ENCODE peak calls at places on chromosomes 2 and 18, in ten cellular contexts. Y is esophagus squamous epithelium, M is AG04450, V is gastrocnemius medialis, D is tibial nerve, I is transverse colon, A is H1, P is HL-60, U is PC-9, K is K562. O is an unnamed sample.

GRCh38 chr18:57813245-57813644 is 10.1 kb upstream of the ATP8B1 start:
- DNase-seq in P (no peak), M (peak), U (peak), V (no peak), A (no peak), I (no peak), Y (no peak), K (no peak), D (no peak), O (no peak)

GRCh38 chr2:119823734-119824334 is 64.1 kb downstream of the PTPN4 start:
- DNase-seq in I (no peak), A (no peak), M (no peak), K (peak), Y (no peak), V (no peak), P (no peak), U (no peak), D (no peak), O (peak)

GRCh38 chr2:163982938-163983337 is 247.1 kb upstream of the FIGN start:
- DNase-seq in M (no peak), V (no peak), P (no peak), K (no peak), D (no peak), A (no peak), I (no peak), U (no peak), Y (no peak), O (no peak)

GRCh38 chr18:79556829-79557585 is 122.6 kb upstream of the CTDP1 start:
- DNase-seq in Y (no peak), V (no peak), I (no peak), K (no peak), U (no peak), A (no peak), M (no peak), P (no peak), D (no peak), O (no peak)

GRCh38 chr2:108583903-108584520 is 49.7 kb downstream of the LIMS1 start:
- DNase-seq in V (peak), M (no peak), I (peak), K (peak), D (peak), U (peak), P (no peak), Y (no peak), A (no peak), O (peak)

GRCh38 chr2:7061921-7062320 is 144.7 kb downstream of the RNF144A start:
- DNase-seq in U (no peak), M (no peak), D (no peak), P (no peak), V (no peak), I (no peak), Y (no peak), K (no peak), A (no peak), O (no peak)

GRCh38 chr2:98875746-98876145 is 60.3 kb downstream of the CRACDL start:
- DNase-seq in D (peak), A (no peak), V (no peak), K (no peak), P (no peak), U (no peak), M (no peak), I (no peak), Y (no peak), O (no peak)

GRCh38 chr2:127217470-127218325 is 2.4 kb downstream of the CYP27C1 start:
- DNase-seq in P (no peak), A (no peak), D (no peak), Y (no peak), I (no peak), M (no peak), V (no peak), K (no peak), U (peak), O (no peak)

GRCh38 chr2:190714958-190715357 is 66.1 kb downstream of the NAB1 start:
- DNase-seq in A (no peak), P (no peak), U (no peak), M (no peak), Y (no peak), K (no peak), D (no peak), V (no peak), I (no peak), O (no peak)

GRCh38 chr2:128260239-128261138 is 58.2 kb downstream of the HS6ST1 start:
- DNase-seq in V (no peak), A (peak), M (no peak), K (no peak), U (peak), P (no peak), I (no peak), Y (no peak), D (no peak), O (no peak)

GRCh38 chr18:22831441-22831904 is 101.7 kb upstream of the RBBP8 start:
- DNase-seq in V (no peak), D (no peak), P (peak), K (no peak), I (peak), M (peak), A (no peak), U (peak), Y (no peak), O (peak)

GRCh38 chr2:71712179-71712818 is 258.9 kb downstream of the DYSF start:
- DNase-seq in I (no peak), P (no peak), V (no peak), M (no peak), K (no peak), A (no peak), Y (no peak), D (no peak), U (no peak), O (no peak)

GRCh38 chr2:20584637-20585321 is 66.1 kb downstream of the HS1BP3 start:
- DNase-seq in I (peak), K (peak), P (no peak), M (peak), A (peak), Y (no peak), U (peak), V (peak), D (no peak), O (no peak)

GRCh38 chr2:196079052-196079451 is 10.4 kb upstream of the DNAH7 start:
- DNase-seq in A (no peak), P (no peak), I (no peak), Y (no peak), V (no peak), K (no peak), U (peak), M (no peak), D (no peak), O (no peak)

GRCh38 chr18:80157708-80158343 is 48.8 kb downstream of the ADNP2 start:
- DNase-seq in K (peak), A (no peak), M (peak), Y (no peak), V (peak), D (peak), U (peak), P (peak), I (peak), O (peak)

GRCh38 chr2:105261061-105261460 is 19.5 kb downstream of the GPR45 start:
- DNase-seq in V (no peak), M (peak), D (no peak), K (peak), I (no peak), Y (no peak), U (no peak), A (no peak), P (no peak), O (no peak)

GRCh38 chr2:158931577-158931976 is 36.9 kb upstream of the TANC1 start:
- DNase-seq in D (no peak), I (no peak), P (no peak), K (no peak), V (no peak), U (no peak), Y (no peak), M (peak), A (no peak), O (no peak)

GRCh38 chr18:74775239-74775638 is 177.6 kb downstream of the ZNF407 start:
- DNase-seq in M (peak), U (no peak), K (no peak), A (no peak), I (no peak), Y (no peak), V (no peak), D (no peak), P (no peak), O (no peak)

GRCh38 chr2:203873461-203873860 is 5.9 kb downstream of the CTLA4 start:
- DNase-seq in K (no peak), P (no peak), V (no peak), M (no peak), A (no peak), U (no peak), I (no peak), D (no peak), Y (no peak), O (no peak)

GRCh38 chr2:71687412-71687811 is 234.1 kb downstream of the DYSF start:
- DNase-seq in P (no peak), A (no peak), D (no peak), Y (no peak), V (peak), M (no peak), K (no peak), U (no peak), I (no peak), O (no peak)

GRCh38 chr2:130837175-130837810 is 579 bp downstream of the ARHGEF4 start:
- DNase-seq in K (no peak), I (no peak), D (no peak), M (no peak), V (no peak), Y (no peak), A (no peak), U (no peak), P (no peak), O (no peak)

GRCh38 chr18:76406791-76407190 is 88.3 kb downstream of the ZNF516 start:
- DNase-seq in V (no peak), I (no peak), K (no peak), P (no peak), D (no peak), Y (no peak), U (no peak), M (no peak), A (no peak), O (no peak)

GRCh38 chr2:189685540-189686229 is 11.2 kb downstream of the ANKAR start:
- DNase-seq in A (no peak), K (no peak), P (no peak), U (no peak), Y (no peak), D (peak), M (peak), I (peak), V (no peak), O (no peak)

GRCh38 chr2:20182241-20182931 is 42.5 kb downstream of the SDC1 start:
- DNase-seq in U (no peak), I (peak), V (no peak), K (peak), A (no peak), D (no peak), P (no peak), M (no peak), Y (no peak), O (no peak)

GRCh38 chr2:149872638-149873037 is 285.1 kb upstream of the MMADHC start:
- DNase-seq in M (no peak), V (no peak), P (no peak), I (no peak), Y (no peak), A (no peak), D (no peak), U (no peak), K (no peak), O (no peak)

GRCh38 chr18:3898866-3899613 is 449.1 kb downstream of the TGIF1 start:
- DNase-seq in U (no peak), I (no peak), D (no peak), A (no peak), Y (no peak), M (no peak), V (no peak), P (no peak), K (no peak), O (no peak)

GRCh38 chr2:99757715-99758114 is 267.9 kb upstream of the REV1 start:
- DNase-seq in I (no peak), D (no peak), M (no peak), A (no peak), Y (no peak), V (no peak), U (no peak), P (no peak), K (no peak), O (no peak)

GRCh38 chr2:169796441-169796840 is 2.2 kb upstream of the SSB start:
- DNase-seq in I (no peak), Y (no peak), D (no peak), M (no peak), V (no peak), K (no peak), U (no peak), A (no peak), P (no peak), O (peak)

GRCh38 chr2:113872201-113872600 is 17.7 kb upstream of the ACTR3 start:
- DNase-seq in U (no peak), P (no peak), A (no peak), K (no peak), Y (no peak), D (no peak), M (no peak), I (no peak), V (no peak), O (no peak)

GRCh38 chr2:25257931-25258771 is 83.6 kb downstream of the DNMT3A start:
- DNase-seq in I (no peak), K (no peak), V (no peak), U (peak), P (no peak), M (no peak), A (no peak), Y (no peak), D (no peak), O (no peak)
- TF ChIP-seq CTCF in I (no peak), K (no peak), V (no peak), U (no peak), P (no peak), M (peak), A (peak), Y (no peak), D (no peak), O (no peak)

DNA sequence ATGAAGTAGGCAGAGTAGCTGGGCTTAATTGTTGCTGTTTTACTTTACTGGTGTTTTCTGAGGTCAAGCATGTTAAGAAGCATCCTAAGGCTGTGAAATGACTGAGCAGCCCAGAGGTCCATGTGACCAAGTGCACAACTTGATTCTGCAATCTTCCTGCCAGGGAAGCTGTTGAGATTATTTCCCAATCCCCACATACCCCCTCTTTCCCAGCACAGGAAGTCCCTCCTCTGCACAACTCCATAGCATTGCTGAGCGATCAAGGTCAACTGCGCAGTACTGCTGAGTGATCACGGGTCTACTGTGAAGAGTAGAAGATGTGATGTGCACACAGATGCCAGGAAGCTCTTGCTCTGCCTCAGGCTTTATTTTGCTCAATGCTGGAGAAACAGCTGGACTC is 105.8 kb downstream of the GALNT14 start:
- DNase-seq in M (no peak), I (no peak), Y (no peak), D (no peak), P (peak), V (no peak), A (no peak), K (no peak), U (no peak), O (no peak)
- H3K4me3 ChIP-seq in M (no peak), I (no peak), Y (no peak), D (no peak), P (no peak), V (no peak), A (no peak), K (no peak), U (no peak), O (no peak)

GRCh38 chr2:61178603-61179545 is 16.9 kb downstream of the C2orf74 start:
- DNase-seq in P (no peak), D (no peak), M (no peak), A (no peak), U (no peak), I (no peak), Y (no peak), K (no peak), V (peak), O (peak)

GRCh38 chr2:61180686-61181085 is 18.7 kb downstream of the C2orf74 start:
- DNase-seq in Y (no peak), I (no peak), V (no peak), P (no peak), U (no peak), A (no peak), D (no peak), M (no peak), K (no peak), O (no peak)

GRCh38 chr2:61179701-61180639 is 18.0 kb downstream of the C2orf74 start:
- DNase-seq in I (no peak), A (no peak), V (peak), D (no peak), K (no peak), U (no peak), M (no peak), P (no peak), Y (no peak), O (peak)

GRCh38 chr2:61176755-61177726 is 15.1 kb downstream of the C2orf74 start:
- DNase-seq in D (peak), K (peak), U (peak), M (peak), P (peak), V (peak), A (peak), I (peak), Y (peak), O (peak)

DNA sequence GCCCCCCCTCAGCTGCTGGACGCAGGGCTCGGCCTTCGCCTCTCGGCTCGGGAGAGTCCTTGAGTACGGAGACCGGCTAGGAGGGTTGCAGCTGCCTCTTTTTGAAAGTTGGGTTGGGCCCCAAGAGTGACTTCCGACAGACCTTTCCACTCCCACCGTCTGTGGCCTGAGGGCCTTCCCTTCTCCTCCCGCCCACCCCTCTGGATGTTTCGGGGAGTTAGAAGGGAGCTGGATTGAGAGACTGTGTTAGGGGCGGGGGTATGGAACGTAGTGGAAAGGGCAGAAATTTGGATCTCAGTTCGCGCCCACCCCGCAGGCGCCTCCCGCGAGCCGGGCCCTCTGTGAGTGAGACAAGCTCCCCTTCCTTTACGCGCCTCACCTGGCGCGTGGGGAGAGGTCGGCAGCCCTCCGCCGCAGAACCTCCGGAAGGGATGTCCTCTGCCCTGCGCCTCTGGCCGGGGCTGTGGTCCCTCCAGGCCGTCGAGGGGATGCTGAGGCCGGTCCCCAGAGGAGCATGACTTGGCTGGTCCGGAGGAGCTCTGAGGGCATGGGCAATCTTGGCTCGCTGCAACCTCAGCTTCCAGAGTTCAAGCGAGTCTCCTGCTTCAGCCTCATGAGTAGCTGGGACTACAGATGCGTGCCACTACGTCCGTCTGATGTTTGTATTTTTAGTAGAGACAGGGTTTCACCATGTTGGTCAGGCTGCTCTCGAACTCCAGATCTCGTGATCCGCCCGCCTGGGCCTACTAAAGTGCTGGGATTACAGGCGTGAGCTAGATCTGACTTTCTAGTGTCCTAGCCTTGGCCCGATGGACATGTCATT is 15.9 kb downstream of the C2orf74 start:
- DNase-seq in P (no peak), K (no peak), D (peak), V (peak), U (no peak), Y (no peak), I (peak), M (no peak), A (no peak), O (peak)
- H3K27ac ChIP-seq in P (peak), K (peak), D (peak), V (peak), U (peak), Y (peak), I (peak), M (peak), A (peak), O (peak)

GRCh38 chr2:72718906-72719305 is 106.9 kb downstream of the EXOC6B start:
- DNase-seq in D (no peak), U (no peak), A (no peak), I (no peak), V (no peak), P (no peak), M (no peak), Y (no peak), K (no peak), O (no peak)

GRCh38 chr2:72712977-72713376 is 112.9 kb downstream of the EXOC6B start:
- DNase-seq in V (no peak), K (no peak), M (no peak), Y (no peak), D (no peak), U (no peak), P (no peak), I (no peak), A (no peak), O (no peak)

GRCh38 chr2:72710418-72711152 is 115.2 kb downstream of the EXOC6B start:
- DNase-seq in V (no peak), M (no peak), P (no peak), Y (no peak), U (no peak), A (no peak), K (no peak), I (no peak), D (no peak), O (no peak)

GRCh38 chr2:72712304-72712703 is 113.5 kb downstream of the EXOC6B start:
- DNase-seq in Y (no peak), D (no peak), M (no peak), U (no peak), P (no peak), A (no peak), K (no peak), V (no peak), I (no peak), O (no peak)

DNA sequence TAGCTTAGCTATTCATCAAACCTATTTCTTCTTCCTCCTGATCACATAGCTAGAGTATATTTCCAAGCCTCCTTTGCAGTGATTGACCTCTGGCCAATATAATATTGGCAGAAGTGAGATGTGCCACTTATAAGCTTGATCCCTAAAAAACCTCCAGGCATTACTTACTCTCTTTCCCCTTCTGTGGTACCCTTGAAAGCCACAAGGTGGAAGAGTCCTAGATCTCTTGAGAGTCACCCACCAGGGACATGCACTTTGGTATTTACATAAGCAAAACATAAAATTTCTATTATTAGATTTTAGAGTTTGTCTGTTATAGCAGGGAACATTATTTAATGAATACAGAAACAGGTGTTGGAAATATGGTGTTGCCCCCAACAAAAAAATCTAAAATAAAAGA is 112.0 kb downstream of the EXOC6B start:
- DNase-seq in V (no peak), U (no peak), D (no peak), I (no peak), A (no peak), M (no peak), P (no peak), K (no peak), Y (no peak), O (no peak)
- TF ChIP-seq CTCF in V (no peak), U (peak), D (no peak), I (no peak), A (no peak), M (peak), P (no peak), K (peak), Y (no peak), O (no peak)

DNA sequence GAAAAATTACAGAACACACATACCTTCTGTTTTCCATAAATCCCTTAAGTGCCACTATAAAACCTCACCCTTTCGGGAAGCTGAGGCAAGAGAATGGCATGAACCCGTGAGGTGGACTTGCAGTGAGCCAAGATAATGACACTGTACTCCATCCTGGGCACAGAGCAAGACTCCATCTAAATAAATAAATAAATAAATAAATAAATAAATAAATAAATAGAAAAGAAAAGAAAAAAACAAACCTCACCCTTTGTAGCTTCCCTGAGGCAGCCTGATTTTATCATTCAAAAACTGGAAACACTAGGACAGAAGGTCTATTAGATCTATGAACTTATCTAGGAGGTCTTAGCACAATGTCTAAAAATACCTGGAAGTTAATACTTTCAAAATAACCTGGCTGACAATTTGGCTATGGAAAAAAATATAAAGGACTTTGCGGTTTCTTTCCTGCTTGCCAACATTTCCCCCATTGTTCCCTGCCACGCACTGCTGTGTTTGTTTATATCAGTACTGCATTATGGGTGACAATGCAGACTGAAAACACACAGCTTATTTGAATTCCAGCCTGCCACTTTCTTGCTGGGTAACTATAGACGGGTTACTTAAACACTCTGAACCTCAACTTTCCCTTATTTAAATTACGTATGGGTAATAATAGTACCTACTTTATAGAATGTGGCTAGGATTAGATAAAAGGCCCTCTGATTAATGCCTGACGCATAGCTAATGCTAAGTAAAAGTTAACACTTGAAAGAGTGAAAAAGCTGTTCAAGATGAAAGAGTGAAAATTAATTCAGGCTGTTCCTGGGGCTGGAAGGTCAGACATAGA is 313.0 kb downstream of the RDH14 start:
- DNase-seq in K (no peak), Y (no peak), I (no peak), P (no peak), D (no peak), A (no peak), V (no peak), M (no peak), U (no peak), O (no peak)
- H3K4me3 ChIP-seq in K (no peak), Y (no peak), I (no peak), P (no peak), D (no peak), A (no peak), V (no peak), M (no peak), U (no peak), O (no peak)